ENCODE peak calls at places on chromosome 20, in seven cellular contexts. One of them, this sample, is unnamed. For H3K27me3, the result is how much of the 10 kb centered on the place peaks cover.

GRCh38 chr20:37223053-37223452 is 38.6 kb downstream of the GHRH start:
- DNase-seq in GM23338: no peak
- DNase-seq in fibroblast of lung: peak
- DNase-seq in GM23248: peak
- DNase-seq in psoas muscle: no peak
- DNase-seq in brain microvascular endothelial cell: peak
- DNase-seq in body of pancreas: no peak
- DNase-seq in this sample: peak

GRCh38 chr20:53050338-53050737 is 78.2 kb downstream of the TSHZ2 start:
- DNase-seq in GM23338: no peak
- DNase-seq in fibroblast of lung: no peak
- DNase-seq in GM23248: peak
- DNase-seq in psoas muscle: no peak
- DNase-seq in brain microvascular endothelial cell: no peak
- DNase-seq in body of pancreas: no peak
- DNase-seq in this sample: no peak

GRCh38 chr20:61748376-61748775 is 317.3 kb downstream of the TAF4 start:
- DNase-seq in GM23338: no peak
- DNase-seq in fibroblast of lung: peak
- DNase-seq in GM23248: peak
- DNase-seq in psoas muscle: no peak
- DNase-seq in brain microvascular endothelial cell: no peak
- DNase-seq in body of pancreas: no peak
- DNase-seq in this sample: no peak

GRCh38 chr20:54668271-54669053 is 193.1 kb downstream of the DOK5 start:
- DNase-seq in GM23338: peak
- DNase-seq in fibroblast of lung: peak
- DNase-seq in GM23248: peak
- DNase-seq in psoas muscle: no peak
- DNase-seq in brain microvascular endothelial cell: no peak
- DNase-seq in body of pancreas: peak
- DNase-seq in this sample: no peak

GRCh38 chr20:61700595-61701140 is 365.0 kb downstream of the TAF4 start:
- DNase-seq in GM23338: no peak
- DNase-seq in fibroblast of lung: no peak
- DNase-seq in GM23248: no peak
- DNase-seq in psoas muscle: no peak
- DNase-seq in brain microvascular endothelial cell: no peak
- DNase-seq in body of pancreas: no peak
- DNase-seq in this sample: no peak

GRCh38 chr20:13610205-13610604 is 28.5 kb downstream of the TASP1 start:
- DNase-seq in GM23338: peak
- DNase-seq in fibroblast of lung: no peak
- DNase-seq in GM23248: no peak
- DNase-seq in psoas muscle: no peak
- DNase-seq in brain microvascular endothelial cell: no peak
- DNase-seq in body of pancreas: no peak
- DNase-seq in this sample: no peak

GRCh38 chr20:23268792-23269354 is 81.7 kb upstream of the NXT1 start:
- DNase-seq in GM23338: no peak
- DNase-seq in fibroblast of lung: no peak
- DNase-seq in GM23248: no peak
- DNase-seq in psoas muscle: no peak
- DNase-seq in brain microvascular endothelial cell: no peak
- DNase-seq in body of pancreas: no peak
- DNase-seq in this sample: no peak

GRCh38 chr20:56515657-56516381 is 8.7 kb upstream of the FAM209A start:
- DNase-seq in GM23338: no peak
- DNase-seq in fibroblast of lung: no peak
- DNase-seq in GM23248: peak
- DNase-seq in psoas muscle: no peak
- DNase-seq in brain microvascular endothelial cell: no peak
- DNase-seq in body of pancreas: no peak
- DNase-seq in this sample: no peak

GRCh38 chr20:51600016-51600420 is 57.5 kb upstream of the NFATC2 start:
- DNase-seq in GM23338: no peak
- DNase-seq in fibroblast of lung: no peak
- DNase-seq in GM23248: no peak
- DNase-seq in psoas muscle: no peak
- DNase-seq in brain microvascular endothelial cell: no peak
- DNase-seq in body of pancreas: no peak
- DNase-seq in this sample: no peak

GRCh38 chr20:37845261-37845681 is 57.7 kb upstream of the VSTM2L start:
- DNase-seq in GM23338: no peak
- DNase-seq in fibroblast of lung: no peak
- DNase-seq in GM23248: no peak
- DNase-seq in psoas muscle: no peak
- DNase-seq in brain microvascular endothelial cell: no peak
- DNase-seq in body of pancreas: peak
- DNase-seq in this sample: no peak

GRCh38 chr20:37907677-37908397 is 4.9 kb downstream of the VSTM2L start:
- DNase-seq in GM23338: peak
- DNase-seq in fibroblast of lung: peak
- DNase-seq in GM23248: peak
- DNase-seq in psoas muscle: no peak
- DNase-seq in brain microvascular endothelial cell: peak
- DNase-seq in body of pancreas: no peak
- DNase-seq in this sample: peak

GRCh38 chr20:50475879-50476292 is 34.3 kb upstream of the PTPN1 start:
- DNase-seq in GM23338: no peak
- DNase-seq in fibroblast of lung: peak
- DNase-seq in GM23248: peak
- DNase-seq in psoas muscle: no peak
- DNase-seq in brain microvascular endothelial cell: peak
- DNase-seq in body of pancreas: no peak
- DNase-seq in this sample: peak

GRCh38 chr20:56447227-56447626 is 21.2 kb upstream of the RTF2 start:
- DNase-seq in GM23338: peak
- DNase-seq in fibroblast of lung: no peak
- DNase-seq in GM23248: no peak
- DNase-seq in psoas muscle: no peak
- DNase-seq in brain microvascular endothelial cell: no peak
- DNase-seq in body of pancreas: no peak
- DNase-seq in this sample: no peak

GRCh38 chr20:34300809-34301586 is 2.2 kb downstream of the AHCY start:
- DNase-seq in GM23338: peak
- DNase-seq in fibroblast of lung: no peak
- DNase-seq in GM23248: peak
- DNase-seq in psoas muscle: no peak
- DNase-seq in brain microvascular endothelial cell: no peak
- DNase-seq in body of pancreas: peak
- DNase-seq in this sample: no peak

GRCh38 chr20:49976542-49976941 is 6.2 kb upstream of the SNAI1 start:
- DNase-seq in GM23338: no peak
- DNase-seq in fibroblast of lung: peak
- DNase-seq in GM23248: peak
- DNase-seq in psoas muscle: no peak
- DNase-seq in brain microvascular endothelial cell: no peak
- DNase-seq in body of pancreas: no peak
- DNase-seq in this sample: peak

GRCh38 chr20:41249781-41250281 is 67.7 kb downstream of the ZHX3 start:
- DNase-seq in GM23338: peak
- DNase-seq in fibroblast of lung: peak
- DNase-seq in GM23248: peak
- DNase-seq in psoas muscle: no peak
- DNase-seq in brain microvascular endothelial cell: peak
- DNase-seq in body of pancreas: no peak
- DNase-seq in this sample: peak

GRCh38 chr20:12152996-12153395 is 235.3 kb downstream of the BTBD3 start:
- DNase-seq in GM23338: no peak
- DNase-seq in fibroblast of lung: peak
- DNase-seq in GM23248: no peak
- DNase-seq in psoas muscle: no peak
- DNase-seq in brain microvascular endothelial cell: no peak
- DNase-seq in body of pancreas: no peak
- DNase-seq in this sample: peak

GRCh38 chr20:42281801-42282200 is 663.6 kb upstream of the CHD6 start:
- DNase-seq in GM23338: no peak
- DNase-seq in fibroblast of lung: no peak
- DNase-seq in GM23248: no peak
- DNase-seq in psoas muscle: no peak
- DNase-seq in brain microvascular endothelial cell: no peak
- DNase-seq in body of pancreas: no peak
- DNase-seq in this sample: no peak

GRCh38 chr20:40160151-40160550 is 528.9 kb downstream of the MAFB start:
- DNase-seq in GM23338: peak
- DNase-seq in fibroblast of lung: no peak
- DNase-seq in GM23248: peak
- DNase-seq in psoas muscle: peak
- DNase-seq in brain microvascular endothelial cell: peak
- DNase-seq in body of pancreas: peak
- DNase-seq in this sample: peak

GRCh38 chr20:53048387-53048786 is 76.2 kb downstream of the TSHZ2 start:
- DNase-seq in GM23338: no peak
- DNase-seq in fibroblast of lung: no peak
- DNase-seq in GM23248: no peak
- DNase-seq in psoas muscle: no peak
- DNase-seq in brain microvascular endothelial cell: no peak
- DNase-seq in body of pancreas: no peak
- DNase-seq in this sample: no peak

GRCh38 chr20:52179331-52180166 is 12.0 kb downstream of the ZFP64 start:
- DNase-seq in GM23338: no peak
- DNase-seq in fibroblast of lung: no peak
- DNase-seq in GM23248: no peak
- DNase-seq in psoas muscle: no peak
- DNase-seq in brain microvascular endothelial cell: no peak
- DNase-seq in body of pancreas: no peak
- DNase-seq in this sample: no peak

GRCh38 chr20:16216227-16217210 is 356.7 kb downstream of the KIF16B start:
- DNase-seq in GM23338: no peak
- DNase-seq in fibroblast of lung: no peak
- DNase-seq in GM23248: no peak
- DNase-seq in psoas muscle: no peak
- DNase-seq in brain microvascular endothelial cell: peak
- DNase-seq in body of pancreas: no peak
- DNase-seq in this sample: no peak

GRCh38 chr20:47610247-47610944 is 108.7 kb downstream of the NCOA3 start:
- DNase-seq in GM23338: no peak
- DNase-seq in fibroblast of lung: peak
- DNase-seq in GM23248: peak
- DNase-seq in psoas muscle: no peak
- DNase-seq in brain microvascular endothelial cell: peak
- DNase-seq in body of pancreas: peak
- DNase-seq in this sample: peak

GRCh38 chr20:44067650-44068081 is 119.3 kb downstream of the JPH2 start:
- DNase-seq in GM23338: no peak
- DNase-seq in fibroblast of lung: no peak
- DNase-seq in GM23248: no peak
- DNase-seq in psoas muscle: no peak
- DNase-seq in brain microvascular endothelial cell: no peak
- DNase-seq in body of pancreas: no peak
- DNase-seq in this sample: no peak

GRCh38 chr20:53738039-53738944 is 144.7 kb upstream of the ZNF217 start:
- DNase-seq in GM23338: peak
- DNase-seq in fibroblast of lung: peak
- DNase-seq in GM23248: peak
- DNase-seq in psoas muscle: peak
- DNase-seq in brain microvascular endothelial cell: peak
- DNase-seq in body of pancreas: peak
- DNase-seq in this sample: peak

GRCh38 chr20:43979576-43979975 is 64.9 kb downstream of the TOX2 start:
- DNase-seq in GM23338: no peak
- DNase-seq in fibroblast of lung: no peak
- DNase-seq in GM23248: no peak
- DNase-seq in psoas muscle: no peak
- DNase-seq in brain microvascular endothelial cell: no peak
- DNase-seq in body of pancreas: no peak
- DNase-seq in this sample: no peak

GRCh38 chr20:57598491-57598890 is 21.7 kb downstream of the ZBP1 start:
- DNase-seq in GM23338: no peak
- DNase-seq in fibroblast of lung: no peak
- DNase-seq in GM23248: no peak
- DNase-seq in psoas muscle: no peak
- DNase-seq in brain microvascular endothelial cell: no peak
- DNase-seq in body of pancreas: no peak
- DNase-seq in this sample: no peak

GRCh38 chr20:57596358-57596757 is 23.9 kb downstream of the ZBP1 start:
- DNase-seq in GM23338: no peak
- DNase-seq in fibroblast of lung: no peak
- DNase-seq in GM23248: no peak
- DNase-seq in psoas muscle: no peak
- DNase-seq in brain microvascular endothelial cell: no peak
- DNase-seq in body of pancreas: no peak
- DNase-seq in this sample: no peak

GRCh38 chr20:57595041-57596030 is 24.9 kb downstream of the ZBP1 start:
- DNase-seq in GM23338: no peak
- DNase-seq in fibroblast of lung: no peak
- DNase-seq in GM23248: no peak
- DNase-seq in psoas muscle: no peak
- DNase-seq in brain microvascular endothelial cell: no peak
- DNase-seq in body of pancreas: no peak
- DNase-seq in this sample: no peak

GRCh38 chr20:57598060-57598459 is 22.2 kb downstream of the ZBP1 start:
- DNase-seq in GM23338: no peak
- DNase-seq in fibroblast of lung: no peak
- DNase-seq in GM23248: no peak
- DNase-seq in psoas muscle: no peak
- DNase-seq in brain microvascular endothelial cell: no peak
- DNase-seq in body of pancreas: no peak
- DNase-seq in this sample: no peak

GRCh38 chr20:57596998-57597939 is 23.0 kb downstream of the ZBP1 start:
- DNase-seq in GM23338: peak
- DNase-seq in fibroblast of lung: peak
- DNase-seq in GM23248: peak
- DNase-seq in psoas muscle: peak
- DNase-seq in brain microvascular endothelial cell: peak
- DNase-seq in body of pancreas: peak
- DNase-seq in this sample: peak
- H3K4me3 ChIP-seq in GM23338: peak
- H3K4me3 ChIP-seq in fibroblast of lung: no peak
- H3K4me3 ChIP-seq in GM23248: no peak
- H3K4me3 ChIP-seq in psoas muscle: no peak
- H3K4me3 ChIP-seq in brain microvascular endothelial cell: no peak
- H3K4me3 ChIP-seq in body of pancreas: no peak
- H3K4me3 ChIP-seq in this sample: no peak

GRCh38 chr20:48822879-48823385 is 4.9 kb downstream of the PREX1 start:
- DNase-seq in GM23338: no peak
- DNase-seq in fibroblast of lung: no peak
- DNase-seq in GM23248: no peak
- DNase-seq in psoas muscle: no peak
- DNase-seq in brain microvascular endothelial cell: no peak
- DNase-seq in body of pancreas: no peak
- DNase-seq in this sample: no peak
- H3K27me3 ChIP-seq in GM23338: under half
- H3K27me3 ChIP-seq in fibroblast of lung: under half
- H3K27me3 ChIP-seq in GM23248: under half
- H3K27me3 ChIP-seq in psoas muscle: under half
- H3K27me3 ChIP-seq in brain microvascular endothelial cell: under half
- H3K27me3 ChIP-seq in body of pancreas: under half
- H3K27me3 ChIP-seq in this sample: under half

GRCh38 chr20:35616465-35617396 is 1.1 kb downstream of the SPAG4 start:
- DNase-seq in GM23338: peak
- DNase-seq in fibroblast of lung: peak
- DNase-seq in GM23248: peak
- DNase-seq in psoas muscle: peak
- DNase-seq in brain microvascular endothelial cell: peak
- DNase-seq in body of pancreas: peak
- DNase-seq in this sample: peak
- H3K4me3 ChIP-seq in GM23338: peak
- H3K4me3 ChIP-seq in fibroblast of lung: peak
- H3K4me3 ChIP-seq in GM23248: peak
- H3K4me3 ChIP-seq in psoas muscle: peak
- H3K4me3 ChIP-seq in brain microvascular endothelial cell: peak
- H3K4me3 ChIP-seq in body of pancreas: peak
- H3K4me3 ChIP-seq in this sample: peak

GRCh38 chr20:32116079-32116521 is 6.6 kb downstream of the TM9SF4 start:
- DNase-seq in GM23338: peak
- DNase-seq in fibroblast of lung: no peak
- DNase-seq in GM23248: peak
- DNase-seq in psoas muscle: no peak
- DNase-seq in brain microvascular endothelial cell: no peak
- DNase-seq in body of pancreas: no peak
- DNase-seq in this sample: no peak
- H3K27me3 ChIP-seq in GM23338: under half
- H3K27me3 ChIP-seq in fibroblast of lung: under half
- H3K27me3 ChIP-seq in GM23248: under half
- H3K27me3 ChIP-seq in psoas muscle: under half
- H3K27me3 ChIP-seq in brain microvascular endothelial cell: under half
- H3K27me3 ChIP-seq in body of pancreas: under half
- H3K27me3 ChIP-seq in this sample: under half